ENCODE peak calls at places on chromosomes 5 and 9, in six cellular contexts. K is T follicular helper cell; Q is stimulated activated CD4-positive, alpha-beta T cell treated with anti-CD3 and anti-CD28 coated beads, Interleukin-12 subunit alpha, Interleukin-12 subunit beta, amount 100 ng/mL, for 48 hours; H is H9; A is T-helper 1 cell; T is activated naive CD4-positive, alpha-beta T cell treated with anti-CD3 and anti-CD28 coated beads, Interleukin-2, amount 10 ng/mL, durations not matched to agents 7 days and 5 days. W is an unnamed sample.

GRCh38 chr5:151056367-151057306 is 24.2 kb downstream of the TNIP1 start:
- DNase-seq in K (no peak), Q (no peak), H (no peak), A (no peak), T (no peak), W (no peak)

GRCh38 chr5:106521701-106522100 is 1149.0 kb downstream of the EFNA5 start:
- DNase-seq in K (no peak), Q (no peak), H (no peak), A (no peak), T (no peak), W (no peak)

GRCh38 chr9:88920645-88921044 is 70.6 kb upstream of the S1PR3 start:
- DNase-seq in K (no peak), Q (no peak), H (no peak), A (no peak), T (no peak), W (no peak)

GRCh38 chr9:135896626-135897025 is 10.7 kb downstream of the CAMSAP1 start:
- DNase-seq in K (no peak), Q (no peak), H (no peak), A (no peak), T (no peak), W (no peak)

GRCh38 chr5:163399923-163400322 is 37.5 kb upstream of the CCNG1 start:
- DNase-seq in K (no peak), Q (no peak), H (no peak), A (no peak), T (no peak), W (no peak)

GRCh38 chr5:25562656-25563055 is 917.9 kb upstream of the CDH10 start:
- DNase-seq in K (no peak), Q (no peak), H (no peak), A (no peak), T (no peak), W (no peak)

GRCh38 chr5:23840083-23840482 is 332.7 kb downstream of the PRDM9 start:
- DNase-seq in K (no peak), Q (no peak), H (no peak), A (no peak), T (no peak), W (no peak)

GRCh38 chr5:168881427-168882149 is 302.4 kb upstream of the PANK3 start:
- DNase-seq in K (no peak), Q (no peak), H (peak), A (no peak), T (no peak), W (no peak)

GRCh38 chr5:91641730-91642350 is 258.7 kb upstream of the ARRDC3 start:
- DNase-seq in K (no peak), Q (no peak), H (no peak), A (peak), T (no peak), W (no peak)

GRCh38 chr5:131814990-131815389 is 18.2 kb upstream of the FNIP1 start:
- DNase-seq in K (no peak), Q (no peak), H (no peak), A (no peak), T (no peak), W (no peak)

W was measured in T-helper 22 cell.